ENCODE peak calls at places on chromosomes 5 and 9, in ten cellular contexts. U is GM23338; S is cerebellum; R is Ammon's horn; D is NCI-H146; K is GM12892; E is HTR-8/SVneo; L is ACHN; F is hepatocyte; H is CD8-positive, alpha-beta memory T cell. A is an unnamed sample.

GRCh38 chr5:10661401-10661800 is 97.5 kb downstream of the ANKRD33B start:
- DNase-seq in S (no peak), K (no peak), L (no peak), F (no peak), D (no peak), R (no peak), E (no peak), H (no peak), U (no peak), A (no peak)

GRCh38 chr5:129460121-129460950 is at the start of gene ADAMTS19:
- DNase-seq in E (peak), U (peak), D (no peak), H (no peak), K (no peak), R (peak), L (peak), F (peak), S (no peak), A (no peak)

GRCh38 chr5:1510151-1510561 is 13.6 kb downstream of the LPCAT1 start:
- DNase-seq in H (no peak), D (no peak), L (no peak), E (no peak), R (no peak), U (no peak), K (no peak), F (no peak), S (no peak), A (no peak)

GRCh38 chr5:67195406-67196275 is 958 bp downstream of the CD180 start:
- DNase-seq in F (no peak), S (peak), H (no peak), R (no peak), L (no peak), K (no peak), D (no peak), U (no peak), E (no peak), A (no peak)

GRCh38 chr5:7872517-7873149 is 3.7 kb downstream of the MTRR start:
- DNase-seq in D (no peak), L (peak), U (no peak), K (no peak), F (no peak), E (no peak), R (no peak), H (no peak), S (no peak), A (no peak)

GRCh38 chr5:58891072-58891970 is 308.4 kb downstream of the RAB3C start:
- DNase-seq in D (peak), H (peak), R (peak), E (peak), K (peak), U (peak), F (peak), L (peak), S (peak), A (peak)

GRCh38 chr5:115542076-115542475 is 2.5 kb downstream of the FEM1C start:
- DNase-seq in S (no peak), H (no peak), L (no peak), U (no peak), F (no peak), E (no peak), D (no peak), K (no peak), R (no peak), A (no peak)

GRCh38 chr5:94945656-94946055 is 327.2 kb downstream of the SLF1 start:
- DNase-seq in E (no peak), F (no peak), S (no peak), U (no peak), L (no peak), D (no peak), H (no peak), K (no peak), R (peak), A (peak)

GRCh38 chr9:6512085-6512657 is 99.2 kb downstream of the UHRF2 start:
- DNase-seq in U (no peak), D (no peak), L (no peak), R (no peak), H (no peak), S (no peak), E (no peak), F (no peak), K (no peak), A (no peak)

GRCh38 chr5:145531038-145531734 is 304.0 kb downstream of the PRELID2 start:
- DNase-seq in U (no peak), F (peak), D (no peak), R (no peak), H (no peak), E (peak), S (no peak), L (peak), K (no peak), A (peak)

GRCh38 chr9:33355933-33356332 is 46.4 kb downstream of the AQP7 start:
- DNase-seq in R (no peak), D (no peak), K (no peak), F (no peak), L (no peak), S (no peak), E (no peak), H (no peak), U (no peak), A (no peak)

GRCh38 chr5:68325065-68325580 is 109.6 kb downstream of the PIK3R1 start:
- DNase-seq in E (no peak), L (no peak), F (no peak), K (no peak), U (no peak), R (no peak), D (no peak), H (no peak), S (no peak), A (no peak)

GRCh38 chr9:20315672-20316071 is 306.6 kb downstream of the MLLT3 start:
- DNase-seq in F (peak), L (no peak), E (peak), S (no peak), R (no peak), D (no peak), H (no peak), K (no peak), U (no peak), A (no peak)

GRCh38 chr9:91141407-91141973 is 220.2 kb downstream of the AUH start:
- DNase-seq in U (no peak), D (no peak), E (no peak), R (no peak), H (no peak), F (no peak), S (peak), K (no peak), L (no peak), A (no peak)

GRCh38 chr5:123089572-123089970 is 530 bp downstream of the PRDM6 start:
- DNase-seq in E (peak), D (no peak), K (no peak), L (peak), H (no peak), U (peak), S (no peak), F (peak), R (no peak), A (no peak)

GRCh38 chr9:94780516-94780950 is 54.0 kb downstream of the AOPEP start:
- DNase-seq in S (no peak), R (no peak), K (no peak), F (no peak), L (no peak), E (no peak), D (no peak), H (no peak), U (no peak), A (no peak)

GRCh38 chr5:65925094-65925600 is 1.2 kb upstream of the ERBIN start:
- DNase-seq in S (peak), H (peak), R (peak), K (peak), L (peak), D (peak), E (no peak), U (peak), F (peak), A (peak)

GRCh38 chr5:180209137-180209581 is at the start of gene RASGEF1C:
- DNase-seq in H (peak), U (peak), E (peak), F (peak), R (peak), D (no peak), S (peak), K (peak), L (peak), A (peak)

GRCh38 chr5:16668194-16668593 is 51.4 kb upstream of the RETREG1 start:
- DNase-seq in E (no peak), U (no peak), H (no peak), R (no peak), L (no peak), D (no peak), K (no peak), F (no peak), S (no peak), A (no peak)

GRCh38 chr5:105677291-105677690 is 1993.4 kb downstream of the EFNA5 start:
- DNase-seq in K (no peak), E (no peak), L (no peak), U (no peak), S (no peak), F (no peak), D (no peak), R (no peak), H (no peak), A (no peak)

GRCh38 chr5:122310886-122311285 is 1.2 kb upstream of the SNCAIP start:
- DNase-seq in D (no peak), L (no peak), E (no peak), R (peak), K (no peak), H (no peak), F (no peak), U (peak), S (no peak), A (no peak)

GRCh38 chr5:3417376-3417943 is 178.2 kb upstream of the IRX1 start:
- DNase-seq in F (no peak), U (peak), S (no peak), H (no peak), E (no peak), L (no peak), K (no peak), D (no peak), R (no peak), A (no peak)

GRCh38 chr5:69209607-69210006 is 20.2 kb downstream of the CENPH start:
- DNase-seq in D (no peak), L (no peak), E (no peak), U (no peak), S (no peak), F (no peak), K (no peak), H (no peak), R (no peak), A (no peak)

GRCh38 chr5:138668981-138669380 is 84.2 kb upstream of the CTNNA1 start:
- DNase-seq in L (peak), K (no peak), U (no peak), S (no peak), E (no peak), D (no peak), R (no peak), F (no peak), H (no peak), A (no peak)